ENCODE peak calls at places on chromosome 12, in seven cellular contexts. Z, B, M, V, G, H and E are unnamed samples.

GRCh38 chr12:18897816-18898215 is 159.9 kb downstream of the CAPZA3 start:
- DNase-seq in Z (no peak), B (no peak), M (no peak), V (no peak), G (no peak), H (no peak), E (no peak)

GRCh38 chr12:9943244-9943643 is 11.1 kb upstream of the CLEC2A start:
- DNase-seq in Z (no peak), B (no peak), M (no peak), V (no peak), G (no peak), H (no peak), E (no peak)

GRCh38 chr12:75814856-75815754 is 216.5 kb downstream of the PHLDA1 start:
- DNase-seq in Z (peak; percentile 97), B (peak; percentile 25), M (no peak), V (peak; percentile 34), G (no peak), H (no peak), E (no peak)

GRCh38 chr12:109538191-109538863 is 35.0 kb downstream of the MMAB start:
- DNase-seq in Z (no peak), B (no peak), M (no peak), V (no peak), G (no peak), H (peak; percentile 46), E (no peak)

GRCh38 chr12:77814361-77814760 is 16.3 kb upstream of the NAV3 start:
- DNase-seq in Z (no peak), B (no peak), M (no peak), V (no peak), G (no peak), H (no peak), E (no peak)

GRCh38 chr12:44812062-44812461 is 64.1 kb downstream of the NELL2 start:
- DNase-seq in Z (no peak), B (no peak), M (no peak), V (no peak), G (no peak), H (no peak), E (no peak)

GRCh38 chr12:128521981-128522380 is 255.0 kb downstream of the TMEM132C start:
- DNase-seq in Z (no peak), B (no peak), M (no peak), V (no peak), G (no peak), H (no peak), E (no peak)

GRCh38 chr12:31234955-31235867 is 90.7 kb downstream of the SINHCAF start:
- DNase-seq in Z (peak; percentile 35), B (no peak), M (no peak), V (peak; percentile 49), G (no peak), H (peak; percentile 55), E (no peak)

GRCh38 chr12:42887657-42888056 is 298.1 kb upstream of the PRICKLE1 start:
- DNase-seq in Z (no peak), B (no peak), M (no peak), V (no peak), G (no peak), H (no peak), E (no peak)

GRCh38 chr12:1804545-1805332 is 15.6 kb upstream of the LRTM2 start:
- DNase-seq in Z (peak; percentile 92), B (peak; percentile 94), M (peak; percentile 88), V (peak; percentile 93), G (peak; percentile 69), H (peak; percentile 85), E (peak; percentile 70)

GRCh38 chr12:119181202-119181601 is 2.5 kb downstream of the HSPB8 start:
- DNase-seq in Z (no peak), B (no peak), M (no peak), V (no peak), G (no peak), H (no peak), E (no peak)

GRCh38 chr12:24109381-24110039 is 160.0 kb upstream of the SOX5 start:
- DNase-seq in Z (no peak), B (peak; percentile 66), M (no peak), V (no peak), G (no peak), H (peak; percentile 19), E (no peak)

GRCh38 chr12:69101505-69101904 is 137.9 kb upstream of the CPSF6 start:
- DNase-seq in Z (no peak), B (no peak), M (no peak), V (no peak), G (peak; percentile 76), H (no peak), E (no peak)

GRCh38 chr12:53560386-53560785 is 53.1 kb upstream of the NPFF start:
- DNase-seq in Z (peak; percentile 88), B (no peak), M (no peak), V (no peak), G (no peak), H (no peak), E (no peak)

GRCh38 chr12:68759852-68760251 is 13.9 kb downstream of the SLC35E3 start:
- DNase-seq in Z (no peak), B (no peak), M (no peak), V (no peak), G (no peak), H (no peak), E (no peak)

GRCh38 chr12:39792938-39793337 is 173.3 kb upstream of the ABCD2 start:
- DNase-seq in Z (no peak), B (no peak), M (no peak), V (no peak), G (no peak), H (no peak), E (no peak)

GRCh38 chr12:15186593-15186992 is 34.6 kb downstream of the RERG start:
- DNase-seq in Z (no peak), B (no peak), M (no peak), V (no peak), G (no peak), H (no peak), E (no peak)

GRCh38 chr12:98373019-98373554 is 142.3 kb upstream of the TMPO start:
- DNase-seq in Z (peak; percentile 46), B (peak; percentile 22), M (no peak), V (peak; percentile 38), G (no peak), H (peak; percentile 57), E (no peak)

GRCh38 chr12:89884917-89885316 is 176.3 kb upstream of the ATP2B1 start:
- DNase-seq in Z (no peak), B (no peak), M (no peak), V (no peak), G (no peak), H (no peak), E (no peak)

GRCh38 chr12:105331805-105332251 is 1.3 kb downstream of the C12orf75 start:
- DNase-seq in Z (no peak), B (no peak), M (no peak), V (no peak), G (no peak), H (no peak), E (no peak)

GRCh38 chr12:108649126-108649525 is 15.4 kb upstream of the SELPLG start:
- DNase-seq in Z (peak; percentile 70), B (no peak), M (no peak), V (no peak), G (no peak), H (no peak), E (no peak)

GRCh38 chr12:8817856-8818255 is 4.6 kb upstream of the A2ML1 start:
- DNase-seq in Z (peak; percentile 50), B (no peak), M (no peak), V (no peak), G (no peak), H (no peak), E (no peak)

GRCh38 chr12:26953447-26953846 is 15.2 kb downstream of the FGFR1OP2 start:
- DNase-seq in Z (peak; percentile 40), B (no peak), M (no peak), V (no peak), G (no peak), H (peak; percentile 35), E (no peak)

GRCh38 chr12:31279525-31279924 is 46.4 kb downstream of the SINHCAF start:
- DNase-seq in Z (no peak), B (no peak), M (no peak), V (no peak), G (no peak), H (peak; percentile 5), E (no peak)

GRCh38 chr12:124762791-124763593 is 100.7 kb downstream of the SCARB1 start:
- DNase-seq in Z (peak; percentile 39), B (no peak), M (no peak), V (no peak), G (no peak), H (no peak), E (no peak)

GRCh38 chr12:19323768-19324167 is 115.5 kb upstream of the AEBP2 start:
- DNase-seq in Z (no peak), B (no peak), M (no peak), V (no peak), G (no peak), H (no peak), E (no peak)

GRCh38 chr12:70724444-70724843 is 87.2 kb upstream of the PTPRB start:
- DNase-seq in Z (peak; percentile 9), B (no peak), M (no peak), V (no peak), G (no peak), H (peak; percentile 14), E (no peak)
- TF ChIP-seq CTCF in Z (peak; percentile 36), B (no peak), M (no peak), V (peak; percentile 15), G (no peak), H (peak; percentile 28), E (no peak)

GRCh38 chr12:59834659-59835474 is 239.0 kb downstream of the SLC16A7 start:
- DNase-seq in Z (peak; percentile 37), B (peak; percentile 10), M (no peak), V (no peak), G (no peak), H (peak; percentile 53), E (no peak)
- TF ChIP-seq CTCF in Z (peak; percentile 55), B (peak; percentile 43), M (peak; percentile 54), V (peak; percentile 30), G (no peak), H (peak; percentile 56), E (no peak)

DNA sequence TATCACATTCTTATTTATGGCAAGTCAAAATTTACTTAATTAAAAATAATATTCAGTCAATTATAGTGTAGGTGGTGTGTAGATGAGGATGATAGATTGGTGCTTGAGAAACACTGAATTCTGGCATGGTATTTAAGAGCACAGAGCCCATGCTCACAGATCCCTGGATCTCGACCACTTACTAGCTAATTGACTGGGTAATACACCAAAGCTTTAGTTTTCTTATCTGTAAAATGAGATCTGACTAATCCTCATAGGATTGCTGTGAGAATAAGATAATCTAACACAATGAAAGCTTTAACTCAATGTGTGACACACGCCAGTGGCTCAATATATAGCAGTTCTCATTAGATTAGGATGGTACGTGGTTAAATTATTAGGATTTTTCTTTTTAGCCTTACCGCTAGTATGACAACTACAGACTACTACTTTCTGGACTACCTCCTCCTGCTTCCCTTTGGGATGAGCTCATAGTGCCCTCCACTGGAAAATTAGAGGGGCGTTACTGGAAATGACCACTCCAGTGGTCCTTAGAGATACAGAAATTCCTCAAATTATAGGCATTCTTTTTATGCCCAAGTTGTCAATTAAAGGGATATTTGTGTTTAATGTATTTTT is 482.8 kb upstream of the TBX3 start:
- DNase-seq in Z (peak; percentile 48), B (no peak), M (no peak), V (no peak), G (no peak), H (no peak), E (no peak)
- TF ChIP-seq CTCF in Z (peak; percentile 45), B (no peak), M (no peak), V (no peak), G (no peak), H (peak; percentile 32), E (no peak)

DNA sequence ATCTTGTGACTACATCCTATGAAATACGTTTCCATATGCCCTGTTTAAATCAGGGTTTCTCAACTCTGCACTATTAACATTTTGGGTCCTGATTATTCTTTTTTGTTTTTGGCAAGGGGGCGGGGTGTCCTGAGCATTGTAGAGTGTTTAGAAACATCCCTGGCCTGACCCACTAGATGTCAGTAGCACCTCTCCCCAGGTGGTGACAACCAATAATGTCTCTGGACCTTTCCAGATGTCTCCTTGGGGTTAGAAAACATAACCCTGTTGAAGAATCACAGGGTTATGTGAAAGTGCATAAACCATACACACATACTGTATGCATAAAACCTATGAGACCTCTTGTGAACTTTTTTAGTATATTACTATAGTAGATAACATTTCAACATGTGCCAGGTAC is 1.4 kb downstream of the ACAD10 start:
- DNase-seq in Z (no peak), B (peak; percentile 41), M (no peak), V (peak; percentile 27), G (no peak), H (no peak), E (no peak)
- TF ChIP-seq CTCF in Z (no peak), B (no peak), M (no peak), V (peak; percentile 32), G (no peak), H (no peak), E (no peak)